ENCODE peak calls at places on chromosomes 11 and 22, in five cellular contexts. L, X, Q, A and K are unnamed samples.
A peak's percentile ranks its signal among the peaks of the same experiment; 100 is the strongest.

GRCh38 chr11:115471367-115471766 is 32.8 kb downstream of the CADM1 start:
- DNase-seq in L (no peak), X (no peak), Q (peak; percentile 28), A (no peak), K (no peak)

GRCh38 chr11:20000393-20001134 is 159.7 kb downstream of the DBX1 start:
- DNase-seq in Q (no peak), X (peak; percentile 72), L (peak; percentile 71), A (peak; percentile 96), K (peak; percentile 87)

GRCh38 chr11:86696451-86696850 is 24.0 kb upstream of the ME3 start:
- DNase-seq in A (no peak), X (no peak), Q (no peak), L (no peak), K (no peak)

GRCh38 chr11:14446701-14447169 is 52.9 kb downstream of the COPB1 start:
- DNase-seq in L (peak; percentile 51), X (no peak), Q (peak; percentile 70), A (no peak), K (no peak)

GRCh38 chr11:26286472-26287066 is 45.4 kb upstream of the ANO3 start:
- DNase-seq in X (no peak), A (peak; percentile 43), Q (peak; percentile 37), L (peak; percentile 62), K (peak; percentile 63)

GRCh38 chr22:50184004-50184461 is 1.7 kb upstream of the TRABD start:
- DNase-seq in Q (peak; percentile 48), A (no peak), L (no peak), X (no peak), K (no peak)

GRCh38 chr22:39496131-39496838 is 5.8 kb upstream of the MIEF1 start:
- DNase-seq in A (peak; percentile 77), Q (peak; percentile 57), X (peak; percentile 76), L (peak; percentile 82), K (peak; percentile 59)

GRCh38 chr11:19200410-19201201 is 1.2 kb downstream of the CSRP3 start:
- DNase-seq in A (no peak), L (no peak), Q (peak; percentile 70), X (no peak), K (no peak)

DNA sequence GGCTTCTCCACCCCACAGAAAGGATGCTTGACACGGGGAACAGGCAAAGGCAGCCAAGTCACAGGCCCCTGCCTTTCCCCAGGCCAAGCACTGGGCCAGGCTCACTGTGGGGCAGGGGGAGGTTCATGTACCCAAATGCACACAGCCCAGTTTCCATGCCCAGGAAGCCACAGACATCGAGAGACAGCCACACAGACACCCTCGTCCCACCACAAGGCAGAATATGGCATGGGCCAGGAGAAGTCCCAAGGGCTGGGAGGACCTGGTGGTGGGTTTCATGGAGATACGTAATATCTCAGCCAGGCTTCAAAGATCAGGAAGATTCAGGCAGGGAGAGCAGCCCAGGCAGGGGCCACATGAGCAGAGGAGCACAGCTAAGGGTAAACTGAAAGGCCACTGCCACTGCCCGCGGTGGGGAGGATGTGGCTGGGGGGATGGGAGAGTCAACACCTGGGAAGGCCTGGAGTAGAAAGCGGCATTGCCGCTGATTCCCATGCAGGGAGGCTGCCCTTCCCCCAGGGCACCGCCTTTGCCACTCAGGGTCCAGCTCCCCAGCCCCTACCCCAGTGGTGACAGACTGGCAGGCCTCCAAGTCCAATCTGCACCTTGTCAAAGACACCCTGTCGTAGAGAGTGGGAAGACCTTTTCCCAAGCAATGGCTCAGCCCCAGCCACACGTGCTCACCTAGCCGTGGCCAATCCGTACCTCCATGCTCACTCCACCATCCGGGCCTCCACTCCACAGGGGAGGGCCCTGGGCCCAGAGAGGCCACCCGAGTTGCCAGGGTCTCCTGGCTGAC is 2.4 kb upstream of the MFNG start:
- DNase-seq in L (no peak), Q (no peak), A (no peak), X (no peak), K (no peak)
- H2BK5ac ChIP-seq in L (no peak overlapping the region), Q (no peak overlapping the region), A (no peak overlapping the region), X (peak overlapping the region; percentile 71), K (no peak overlapping the region)

DNA sequence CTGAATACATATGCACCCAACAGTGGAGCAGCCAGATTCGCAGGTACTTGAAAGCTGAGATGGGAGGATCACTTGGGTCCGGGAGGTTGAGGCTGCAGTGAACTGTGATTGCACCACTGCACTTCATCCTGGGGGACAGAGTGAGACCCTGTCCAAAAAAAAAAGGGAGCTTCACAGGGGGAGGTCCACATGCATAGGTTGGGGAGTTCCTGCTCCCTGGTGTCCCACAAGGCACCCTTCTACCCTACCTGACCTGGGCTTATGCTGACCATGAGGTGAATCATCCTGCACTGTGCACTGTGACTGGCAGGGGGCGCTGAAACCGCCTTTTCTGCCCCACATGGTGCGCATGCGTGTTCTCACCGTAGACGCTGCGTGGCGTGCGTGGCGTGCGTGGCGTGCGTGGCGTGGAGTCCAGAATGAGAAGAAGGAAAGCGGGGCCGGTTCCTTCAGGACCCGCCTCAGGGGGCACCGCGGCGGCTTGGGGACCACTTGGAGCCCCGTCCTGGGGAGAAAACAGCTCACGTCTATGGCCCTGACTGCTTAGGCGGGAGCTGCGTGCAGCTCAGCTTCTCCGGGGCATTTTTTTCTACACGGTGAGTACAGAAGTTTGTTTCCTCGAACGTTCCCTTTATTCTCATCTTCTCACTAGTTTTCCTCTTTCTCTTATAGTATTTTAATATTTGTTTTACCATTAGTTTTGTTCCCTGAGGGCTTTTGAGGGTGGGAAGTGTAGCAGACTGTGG is 116.6 kb upstream of the GRK3 start:
- DNase-seq in Q (peak; percentile 78), L (peak; percentile 81), X (peak; percentile 97), A (peak; percentile 82), K (peak; percentile 87)
- H2AFZ ChIP-seq in Q (peak overlapping the region; percentile 90), L (peak overlapping the region; percentile 37), X (peak overlapping the region; percentile 97), A (no peak overlapping the region), K (peak overlapping the region; percentile 90)

DNA sequence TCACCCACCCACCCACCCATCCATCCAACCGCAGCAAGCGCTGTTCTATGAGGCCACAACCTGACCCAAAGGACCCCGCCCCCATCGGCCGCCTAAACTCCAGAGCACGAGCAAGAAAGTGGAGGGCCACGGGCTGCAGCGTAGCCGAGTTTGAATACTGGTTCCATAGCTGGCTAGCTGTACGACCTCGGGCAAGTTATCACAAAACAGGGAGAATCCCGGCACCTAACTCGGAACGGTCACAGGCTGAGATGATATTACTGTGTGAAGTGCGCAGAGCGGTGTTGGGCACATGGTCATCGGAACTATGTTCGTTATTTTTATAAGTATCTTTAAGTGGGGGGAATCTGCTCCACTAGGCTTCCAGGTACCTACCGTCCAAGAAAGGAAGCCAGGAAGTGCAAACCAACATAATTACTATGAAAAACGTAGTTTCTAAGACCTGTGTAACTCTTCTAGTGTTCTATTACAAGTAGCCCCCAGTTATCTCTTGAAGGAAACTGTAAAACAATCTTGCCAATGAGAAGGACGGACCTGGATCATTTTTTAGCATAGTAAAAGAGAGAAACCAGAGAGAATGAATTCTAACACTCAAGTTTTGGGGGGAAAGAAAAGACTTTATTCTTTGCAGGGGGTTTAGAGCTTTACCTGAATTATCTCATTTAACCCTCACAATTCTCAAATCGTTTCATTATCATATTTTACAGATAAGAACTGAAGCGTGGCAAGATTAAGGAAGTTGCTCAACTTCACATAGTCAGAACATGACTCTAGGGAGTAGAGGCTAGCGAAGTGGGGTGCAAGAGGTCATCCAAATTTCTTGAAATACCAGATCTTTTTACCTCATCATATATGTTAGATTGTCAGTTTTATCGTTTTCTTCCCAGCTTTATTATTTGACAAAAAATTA is 671 bp upstream of the BUD13 start:
- DNase-seq in Q (peak; percentile 17), A (no peak), L (no peak), X (no peak), K (no peak)
- H3K4ac ChIP-seq in Q (peak overlapping the region; percentile 77), A (no peak overlapping the region), L (no peak overlapping the region), X (peak overlapping the region; percentile 6), K (no peak overlapping the region)

GRCh38 chr11:36034572-36035331 is 90.9 kb downstream of the LDLRAD3 start:
- DNase-seq in Q (peak; percentile 90), X (no peak), A (no peak), L (peak; percentile 90), K (no peak)
- H2BK5ac ChIP-seq in Q (no peak overlapping the region), X (no peak overlapping the region), A (no peak overlapping the region), L (no peak overlapping the region), K (no peak overlapping the region)

GRCh38 chr11:10452211-10452767 is 2.8 kb upstream of the AMPD3 start:
- DNase-seq in L (no peak), X (no peak), A (no peak), Q (peak; percentile 19), K (no peak)
- H2AFZ ChIP-seq in L (no peak overlapping the region), X (no peak overlapping the region), A (no peak overlapping the region), Q (no peak overlapping the region), K (no peak overlapping the region)

GRCh38 chr11:59669611-59670009 is 773 bp upstream of the PATL1 start:
- DNase-seq in Q (peak; percentile 49), X (peak; percentile 63), L (peak; percentile 73), A (no peak), K (no peak)
- H3K4ac ChIP-seq in Q (peak overlapping the region; percentile 95), X (no peak overlapping the region), L (peak overlapping the region; percentile 93), A (no peak overlapping the region), K (no peak overlapping the region)

DNA sequence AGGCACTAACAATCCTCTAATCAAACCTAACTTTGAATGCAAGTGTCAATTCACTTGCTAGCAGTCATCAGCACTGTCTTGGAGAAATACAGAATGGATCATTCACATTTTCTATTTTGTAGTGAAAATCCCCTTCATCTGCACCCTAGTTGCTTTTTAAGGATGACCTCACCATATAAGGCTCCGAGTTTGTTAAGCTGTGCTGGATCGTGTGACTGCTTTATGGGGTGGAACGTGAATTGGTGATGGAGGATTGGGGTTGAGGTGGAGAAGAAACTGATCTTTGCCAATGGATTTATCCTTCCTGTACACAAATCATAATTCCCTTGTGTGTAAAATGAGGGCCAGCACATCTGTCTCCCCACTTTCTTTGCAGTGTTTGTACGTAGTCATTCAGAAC is 85.6 kb upstream of the TBCEL start:
- DNase-seq in A (no peak), Q (no peak), X (no peak), L (no peak), K (no peak)
- H2BK5ac ChIP-seq in A (no peak overlapping the region), Q (no peak overlapping the region), X (no peak overlapping the region), L (no peak overlapping the region), K (no peak overlapping the region)